ENCODE peak calls at places on chromosomes 5 and 9, in six cellular contexts. Z is DMS153; S is GM19239; R is H54; T is activated T-helper 2 cell treated with anti-CD3 and anti-CD28 coated beads, Interferon-gamma antibody, Interleukin-2, Interleukin-4, amounts not matched to agents 10 μg/mL and 5 μg/mL and 100 μg/mL, durations not matched to agents 14 hours and 24 hours and 36 hours; N is kidney glomerular epithelial cell. C is an unnamed sample.

GRCh38 chr5:54007822-54008777 is 302.3 kb downstream of the ARL15 start:
- DNase-seq in Z (no peak), S (no peak), R (peak), T (no peak), N (no peak), C (no peak)

GRCh38 chr5:170120576-170120975 is 14.9 kb downstream of the FOXI1 start:
- DNase-seq in Z (no peak), S (no peak), R (no peak), T (no peak), N (no peak), C (no peak)

GRCh38 chr9:93911871-93912554 is 43.1 kb downstream of the BARX1 start:
- DNase-seq in Z (peak), S (no peak), R (peak), T (no peak), N (no peak), C (no peak)

GRCh38 chr5:173638126-173638525 is 21.7 kb upstream of the BOD1 start:
- DNase-seq in Z (no peak), S (no peak), R (no peak), T (no peak), N (no peak), C (no peak)

GRCh38 chr9:135920973-135921585 is 13.7 kb upstream of the CAMSAP1 start:
- DNase-seq in Z (no peak), S (no peak), R (no peak), T (no peak), N (no peak), C (no peak)

GRCh38 chr9:89168901-89169813 is 9.5 kb downstream of the SHC3 start:
- DNase-seq in Z (no peak), S (no peak), R (no peak), T (no peak), N (no peak), C (no peak)

GRCh38 chr9:17481565-17481964 is 97.3 kb upstream of the SH3GL2 start:
- DNase-seq in Z (peak), S (no peak), R (no peak), T (no peak), N (no peak), C (no peak)

GRCh38 chr9:124251188-124251587 is 6.6 kb upstream of the NEK6 start:
- DNase-seq in Z (no peak), S (no peak), R (no peak), T (no peak), N (no peak), C (no peak)

GRCh38 chr5:172113036-172113435 is 75.0 kb downstream of the STK10 start:
- DNase-seq in Z (no peak), S (no peak), R (no peak), T (peak), N (no peak), C (no peak)

GRCh38 chr9:82540175-82540574 is 522.8 kb downstream of the RASEF start:
- DNase-seq in Z (no peak), S (no peak), R (no peak), T (no peak), N (no peak), C (no peak)

GRCh38 chr9:133238851-133239532 is 29.9 kb upstream of the OBP2B start:
- DNase-seq in Z (no peak), S (peak), R (peak), T (peak), N (peak), C (peak)

GRCh38 chr5:142040285-142040684 is 27.5 kb upstream of the GNPDA1 start:
- DNase-seq in Z (no peak), S (no peak), R (no peak), T (no peak), N (no peak), C (no peak)

GRCh38 chr9:21802418-21803000 is at the start of gene MTAP:
- DNase-seq in Z (peak), S (peak), R (no peak), T (peak), N (peak), C (peak)

GRCh38 chr9:107460153-107461023 is 29.2 kb downstream of the KLF4 start:
- DNase-seq in Z (no peak), S (no peak), R (no peak), T (no peak), N (no peak), C (no peak)

GRCh38 chr5:153900703-153901395 is 137.9 kb downstream of the FAM114A2 start:
- DNase-seq in Z (no peak), S (no peak), R (no peak), T (no peak), N (no peak), C (peak)

GRCh38 chr5:150582281-150582791 is 58.1 kb upstream of the SYNPO start:
- DNase-seq in Z (no peak), S (no peak), R (no peak), T (no peak), N (no peak), C (no peak)

GRCh38 chr9:655875-656274 is 185.6 kb upstream of the DMRT1 start:
- DNase-seq in Z (no peak), S (no peak), R (no peak), T (no peak), N (no peak), C (no peak)

GRCh38 chr5:151670074-151670686 is 16.5 kb downstream of the SPARC start:
- DNase-seq in Z (no peak), S (no peak), R (no peak), T (no peak), N (no peak), C (no peak)

GRCh38 chr9:136197930-136198604 is 6.9 kb downstream of the LHX3 start:
- DNase-seq in Z (no peak), S (no peak), R (no peak), T (no peak), N (no peak), C (no peak)

GRCh38 chr9:115891929-115892328 is 261.7 kb upstream of the PAPPA start:
- DNase-seq in Z (no peak), S (no peak), R (no peak), T (no peak), N (no peak), C (no peak)

GRCh38 chr5:149406203-149406978 is 27.3 kb upstream of the IL17B start:
- DNase-seq in Z (no peak), S (no peak), R (no peak), T (no peak), N (peak), C (no peak)

GRCh38 chr5:64074533-64074932 is 91.1 kb upstream of the RNF180 start:
- DNase-seq in Z (peak), S (peak), R (peak), T (no peak), N (no peak), C (peak)

GRCh38 chr5:173670130-173670591 is 53.7 kb upstream of the BOD1 start:
- DNase-seq in Z (no peak), S (no peak), R (no peak), T (no peak), N (no peak), C (no peak)

GRCh38 chr5:141771562-141771961 is 89.5 kb upstream of the ARAP3 start:
- DNase-seq in Z (no peak), S (no peak), R (no peak), T (no peak), N (no peak), C (no peak)

GRCh38 chr9:116032683-116033440 is 120.7 kb upstream of the PAPPA start:
- DNase-seq in Z (no peak), S (no peak), R (no peak), T (no peak), N (no peak), C (no peak)

GRCh38 chr9:71748280-71748743 is 20.0 kb downstream of the CEMIP2 start:
- DNase-seq in Z (no peak), S (no peak), R (peak), T (no peak), N (peak), C (no peak)